ENCODE peak calls at places on chromosomes 1 and 21, in five cellular contexts. One of them, this sample, is unnamed. For H3K4me1, the result is how much of the 10 kb centered on the place peaks cover.

GRCh38 chr1:205259361-205259832 is 31.7 kb downstream of the TMCC2 start:
- DNase-seq in A549: no peak
- DNase-seq in HCT116: no peak
- DNase-seq in GM12878: no peak
- DNase-seq in GM23338: no peak
- DNase-seq in this sample: no peak

GRCh38 chr1:10271869-10272268 is 61.5 kb downstream of the KIF1B start:
- DNase-seq in A549: no peak
- DNase-seq in HCT116: no peak
- DNase-seq in GM12878: no peak
- DNase-seq in GM23338: no peak
- DNase-seq in this sample: no peak

GRCh38 chr1:226664413-226665101 is 74.5 kb downstream of the ITPKB start:
- DNase-seq in A549: no peak
- DNase-seq in HCT116: no peak
- DNase-seq in GM12878: no peak
- DNase-seq in GM23338: no peak
- DNase-seq in this sample: no peak

GRCh38 chr1:113792986-113793385 is 19.3 kb downstream of the RSBN1 start:
- DNase-seq in A549: no peak
- DNase-seq in HCT116: no peak
- DNase-seq in GM12878: no peak
- DNase-seq in GM23338: no peak
- DNase-seq in this sample: no peak

GRCh38 chr1:221827307-221827642 is 85.4 kb upstream of the DUSP10 start:
- DNase-seq in A549: no peak
- DNase-seq in HCT116: no peak
- DNase-seq in GM12878: no peak
- DNase-seq in GM23338: no peak
- DNase-seq in this sample: no peak

GRCh38 chr1:119988316-119989067 is 81.0 kb downstream of the NOTCH2 start:
- DNase-seq in A549: no peak
- DNase-seq in HCT116: no peak
- DNase-seq in GM12878: no peak
- DNase-seq in GM23338: no peak
- DNase-seq in this sample: no peak

GRCh38 chr1:234639968-234640367 is 30.0 kb upstream of the IRF2BP2 start:
- DNase-seq in A549: no peak
- DNase-seq in HCT116: no peak
- DNase-seq in GM12878: no peak
- DNase-seq in GM23338: no peak
- DNase-seq in this sample: no peak

GRCh38 chr21:27802816-27803475 is 836.1 kb upstream of the ADAMTS5 start:
- DNase-seq in A549: peak
- DNase-seq in HCT116: no peak
- DNase-seq in GM12878: no peak
- DNase-seq in GM23338: peak
- DNase-seq in this sample: no peak

GRCh38 chr1:205914730-205915129 is 28.5 kb downstream of the SLC26A9 start:
- DNase-seq in A549: no peak
- DNase-seq in HCT116: no peak
- DNase-seq in GM12878: no peak
- DNase-seq in GM23338: no peak
- DNase-seq in this sample: no peak

GRCh38 chr1:109161836-109162606 is 48.1 kb downstream of the ELAPOR1 start:
- DNase-seq in A549: no peak
- DNase-seq in HCT116: no peak
- DNase-seq in GM12878: peak
- DNase-seq in GM23338: peak
- DNase-seq in this sample: no peak

GRCh38 chr1:163747261-163747660 is 425.5 kb downstream of the NUF2 start:
- DNase-seq in A549: no peak
- DNase-seq in HCT116: no peak
- DNase-seq in GM12878: no peak
- DNase-seq in GM23338: peak
- DNase-seq in this sample: no peak

GRCh38 chr1:43783671-43784205 is 76.4 kb downstream of the ST3GAL3 start:
- DNase-seq in A549: peak
- DNase-seq in HCT116: peak
- DNase-seq in GM12878: peak
- DNase-seq in GM23338: no peak
- DNase-seq in this sample: peak

GRCh38 chr1:155196103-155196892 is 11.4 kb downstream of the THBS3 start:
- DNase-seq in A549: no peak
- DNase-seq in HCT116: no peak
- DNase-seq in GM12878: no peak
- DNase-seq in GM23338: peak
- DNase-seq in this sample: no peak

GRCh38 chr1:248686815-248687214 is 15.8 kb downstream of the OR14I1 start:
- DNase-seq in A549: peak
- DNase-seq in HCT116: no peak
- DNase-seq in GM12878: peak
- DNase-seq in GM23338: no peak
- DNase-seq in this sample: no peak

GRCh38 chr1:184014271-184014670 is 23.3 kb downstream of the COLGALT2 start:
- DNase-seq in A549: no peak
- DNase-seq in HCT116: no peak
- DNase-seq in GM12878: no peak
- DNase-seq in GM23338: no peak
- DNase-seq in this sample: no peak

GRCh38 chr1:147171399-147172167 is 687 bp downstream of the PRKAB2 start:
- DNase-seq in A549: peak
- DNase-seq in HCT116: no peak
- DNase-seq in GM12878: no peak
- DNase-seq in GM23338: peak
- DNase-seq in this sample: no peak

GRCh38 chr1:225480825-225481434 is 53.1 kb upstream of the LBR start:
- DNase-seq in A549: peak
- DNase-seq in HCT116: peak
- DNase-seq in GM12878: no peak
- DNase-seq in GM23338: peak
- DNase-seq in this sample: peak

GRCh38 chr1:169995993-169996392 is 78.5 kb downstream of the KIFAP3 start:
- DNase-seq in A549: no peak
- DNase-seq in HCT116: no peak
- DNase-seq in GM12878: no peak
- DNase-seq in GM23338: no peak
- DNase-seq in this sample: no peak

GRCh38 chr1:243598433-243598832 is 251.6 kb downstream of the AKT3 start:
- DNase-seq in A549: peak
- DNase-seq in HCT116: no peak
- DNase-seq in GM12878: no peak
- DNase-seq in GM23338: no peak
- DNase-seq in this sample: no peak

GRCh38 chr1:7042322-7043231 is 257.3 kb downstream of the CAMTA1 start:
- DNase-seq in A549: peak
- DNase-seq in HCT116: peak
- DNase-seq in GM12878: no peak
- DNase-seq in GM23338: peak
- DNase-seq in this sample: peak

GRCh38 chr1:15684468-15685283 is 556 bp downstream of the PLEKHM2 start:
- DNase-seq in A549: no peak
- DNase-seq in HCT116: no peak
- DNase-seq in GM12878: no peak
- DNase-seq in GM23338: peak
- DNase-seq in this sample: no peak

GRCh38 chr1:112514901-112515300 is 6.1 kb downstream of the WNT2B start:
- DNase-seq in A549: no peak
- DNase-seq in HCT116: no peak
- DNase-seq in GM12878: no peak
- DNase-seq in GM23338: no peak
- DNase-seq in this sample: no peak

GRCh38 chr21:28580585-28580984 is 412.1 kb downstream of the LTN1 start:
- DNase-seq in A549: no peak
- DNase-seq in HCT116: no peak
- DNase-seq in GM12878: no peak
- DNase-seq in GM23338: peak
- DNase-seq in this sample: no peak

GRCh38 chr1:160544647-160545046 is 21.6 kb upstream of the SLAMF6 start:
- DNase-seq in A549: peak
- DNase-seq in HCT116: no peak
- DNase-seq in GM12878: no peak
- DNase-seq in GM23338: peak
- DNase-seq in this sample: no peak

GRCh38 chr1:92483442-92484170 is 3.1 kb downstream of the GFI1 start:
- DNase-seq in A549: no peak
- DNase-seq in HCT116: no peak
- DNase-seq in GM12878: no peak
- DNase-seq in GM23338: peak
- DNase-seq in this sample: no peak

GRCh38 chr1:177659259-177659658 is 310.6 kb downstream of the SEC16B start:
- DNase-seq in A549: no peak
- DNase-seq in HCT116: no peak
- DNase-seq in GM12878: no peak
- DNase-seq in GM23338: no peak
- DNase-seq in this sample: no peak

GRCh38 chr1:94298861-94299260 is 61.5 kb upstream of the ARHGAP29 start:
- DNase-seq in A549: no peak
- DNase-seq in HCT116: no peak
- DNase-seq in GM12878: no peak
- DNase-seq in GM23338: no peak
- DNase-seq in this sample: no peak

GRCh38 chr1:24021403-24022266 is 41.5 kb upstream of the SRSF10 start:
- DNase-seq in A549: no peak
- DNase-seq in HCT116: no peak
- DNase-seq in GM12878: no peak
- DNase-seq in GM23338: no peak
- DNase-seq in this sample: no peak

GRCh38 chr1:35301674-35302392 is 33.3 kb downstream of the ZMYM4 start:
- DNase-seq in A549: no peak
- DNase-seq in HCT116: no peak
- DNase-seq in GM12878: no peak
- DNase-seq in GM23338: no peak
- DNase-seq in this sample: no peak

GRCh38 chr21:29149771-29150425 is 19.5 kb downstream of the MAP3K7CL start:
- DNase-seq in A549: no peak
- DNase-seq in HCT116: no peak
- DNase-seq in GM12878: no peak
- DNase-seq in GM23338: no peak
- DNase-seq in this sample: no peak

GRCh38 chr1:29630756-29631155 is 394.4 kb downstream of the PTPRU start:
- DNase-seq in A549: no peak
- DNase-seq in HCT116: no peak
- DNase-seq in GM12878: no peak
- DNase-seq in GM23338: no peak
- DNase-seq in this sample: no peak

GRCh38 chr21:38979271-38980196 is 173.8 kb downstream of the ETS2 start:
- DNase-seq in A549: no peak
- DNase-seq in HCT116: no peak
- DNase-seq in GM12878: no peak
- DNase-seq in GM23338: peak
- DNase-seq in this sample: no peak

GRCh38 chr1:150620919-150621318 is 8.5 kb downstream of the ENSA start:
- DNase-seq in A549: no peak
- DNase-seq in HCT116: no peak
- DNase-seq in GM12878: no peak
- DNase-seq in GM23338: no peak
- DNase-seq in this sample: no peak

GRCh38 chr1:203168256-203168786 is 7.3 kb downstream of the MYBPH start:
- DNase-seq in A549: no peak
- DNase-seq in HCT116: no peak
- DNase-seq in GM12878: no peak
- DNase-seq in GM23338: no peak
- DNase-seq in this sample: no peak

GRCh38 chr1:203168991-203169390 is 6.6 kb downstream of the MYBPH start:
- DNase-seq in A549: no peak
- DNase-seq in HCT116: no peak
- DNase-seq in GM12878: no peak
- DNase-seq in GM23338: no peak
- DNase-seq in this sample: no peak

GRCh38 chr1:203171341-203172183 is 4.1 kb downstream of the MYBPH start:
- DNase-seq in A549: no peak
- DNase-seq in HCT116: no peak
- DNase-seq in GM12878: no peak
- DNase-seq in GM23338: no peak
- DNase-seq in this sample: no peak

GRCh38 chr1:203170625-203171330 is 4.8 kb downstream of the MYBPH start:
- DNase-seq in A549: no peak
- DNase-seq in HCT116: no peak
- DNase-seq in GM12878: no peak
- DNase-seq in GM23338: no peak
- DNase-seq in this sample: no peak

GRCh38 chr1:203169770-203170520 is 5.7 kb downstream of the MYBPH start:
- DNase-seq in A549: no peak
- DNase-seq in HCT116: no peak
- DNase-seq in GM12878: no peak
- DNase-seq in GM23338: no peak
- DNase-seq in this sample: no peak
- H3K4me1 ChIP-seq in A549: under half
- H3K4me1 ChIP-seq in HCT116: under half
- H3K4me1 ChIP-seq in GM12878: under half
- H3K4me1 ChIP-seq in GM23338: under half
- H3K4me1 ChIP-seq in this sample: under half

GRCh38 chr1:97277891-97278662 is 556.5 kb downstream of the PTBP2 start:
- DNase-seq in A549: peak
- DNase-seq in HCT116: peak
- DNase-seq in GM12878: no peak
- DNase-seq in GM23338: no peak
- DNase-seq in this sample: peak
- H3K4me3 ChIP-seq in A549: no peak
- H3K4me3 ChIP-seq in HCT116: peak
- H3K4me3 ChIP-seq in GM12878: no peak
- H3K4me3 ChIP-seq in GM23338: no peak
- H3K4me3 ChIP-seq in this sample: no peak

GRCh38 chr1:167601442-167602380 is 28.3 kb upstream of the RCSD1 start:
- DNase-seq in A549: no peak
- DNase-seq in HCT116: no peak
- DNase-seq in GM12878: no peak
- DNase-seq in GM23338: no peak
- DNase-seq in this sample: no peak
- TF ChIP-seq REST in A549: no peak
- TF ChIP-seq REST in HCT116: no peak
- TF ChIP-seq REST in GM12878: no peak
- TF ChIP-seq REST in GM23338: no peak
- TF ChIP-seq REST in this sample: no peak

DNA sequence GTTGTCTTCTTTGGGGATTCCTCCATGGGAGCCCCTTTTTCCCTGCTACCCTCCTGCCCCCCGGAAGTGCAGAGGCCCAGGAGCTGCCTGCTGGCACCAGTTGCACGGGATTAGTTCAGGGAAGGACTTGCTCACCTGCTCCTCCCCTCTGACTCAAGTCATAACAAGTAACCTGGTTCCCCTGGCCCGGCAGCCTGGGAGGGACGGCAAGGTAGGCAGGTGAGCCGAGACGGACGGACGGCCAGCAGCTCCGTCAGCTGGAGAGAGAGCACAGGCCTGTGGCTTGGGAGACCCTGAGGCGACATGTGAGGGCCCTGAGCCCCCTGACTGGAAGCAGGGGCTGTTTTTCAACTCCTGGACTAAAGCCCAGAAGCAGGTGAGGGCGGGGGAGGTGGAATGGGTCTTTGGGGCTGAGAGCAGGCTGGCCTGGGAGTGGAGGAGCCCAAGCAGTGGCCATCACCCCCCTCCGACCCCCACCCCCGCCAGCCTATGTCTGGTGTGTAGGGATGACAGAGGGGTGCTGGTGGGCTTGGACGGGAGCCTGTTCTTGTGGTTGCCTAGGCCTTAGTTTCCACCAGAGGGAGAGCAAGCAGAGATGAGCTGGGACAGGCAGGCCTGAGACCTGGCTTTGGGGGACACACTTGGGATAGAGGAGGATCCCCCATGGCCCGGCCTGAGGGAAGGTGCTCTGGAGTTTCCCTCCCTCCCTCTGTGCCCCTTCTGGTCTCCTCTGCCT is at the start of gene INAVA:
- DNase-seq in A549: peak
- DNase-seq in HCT116: peak
- DNase-seq in GM12878: no peak
- DNase-seq in GM23338: peak
- DNase-seq in this sample: no peak
- H3K4me1 ChIP-seq in A549: half or more
- H3K4me1 ChIP-seq in HCT116: under half
- H3K4me1 ChIP-seq in GM12878: under half
- H3K4me1 ChIP-seq in GM23338: half or more
- H3K4me1 ChIP-seq in this sample: under half

This sample was measured in Panc1.